ENCODE peak calls at places on chromosome 7, in five cellular contexts. F is CD8-positive, alpha-beta T cell; X is left lung; I is activated naive CD4-positive, alpha-beta T cell treated with anti-CD3 and anti-CD28 coated beads, Interleukin-2, amount 10 ng/mL, durations not matched to agents 7 days and 5 days; T is naive thymus-derived CD8-positive, alpha-beta T cell. Z is an unnamed sample.

GRCh38 chr7:2433713-2434550 is 30.5 kb downstream of the CHST12 start:
- DNase-seq in X (peak; percentile 78), F (no peak), T (no peak), I (no peak), Z (no peak)

GRCh38 chr7:24129597-24129996 is 154.4 kb upstream of the NPY start:
- DNase-seq in I (no peak), X (no peak), F (no peak), T (no peak), Z (no peak)

GRCh38 chr7:116986611-116987565 is 33.6 kb downstream of the ST7 start:
- DNase-seq in X (no peak), F (no peak), T (no peak), I (no peak), Z (no peak)

GRCh38 chr7:133742709-133743538 is 384.2 kb upstream of the LRGUK start:
- DNase-seq in I (no peak), X (no peak), T (no peak), F (no peak), Z (no peak)

GRCh38 chr7:45161842-45162241 is 4.3 kb downstream of the RAMP3 start:
- DNase-seq in T (no peak), X (no peak), F (no peak), I (no peak), Z (no peak)

GRCh38 chr7:161786-162185 is 30.6 kb upstream of the FAM20C start:
- DNase-seq in T (no peak), F (no peak), X (peak; percentile 23), I (no peak), Z (no peak)

GRCh38 chr7:113209449-113210203 is 91.3 kb upstream of the SMIM30 start:
- DNase-seq in T (no peak), F (no peak), I (no peak), X (no peak), Z (no peak)

GRCh38 chr7:24979470-24979862 is 512 bp downstream of the OSBPL3 start:
- DNase-seq in X (peak; percentile 77), T (peak; percentile 80), F (peak; percentile 76), I (peak; percentile 89), Z (peak; percentile 54)

GRCh38 chr7:98178321-98178720 is 32.9 kb upstream of the BHLHA15 start:
- DNase-seq in T (no peak), F (no peak), I (no peak), X (peak; percentile 78), Z (no peak)

GRCh38 chr7:134431805-134432204 is 27.1 kb downstream of the AKR1B1 start:
- DNase-seq in F (no peak), I (no peak), T (no peak), X (no peak), Z (no peak)

GRCh38 chr7:40839881-40840280 is 705.1 kb downstream of the SUGCT start:
- DNase-seq in I (no peak), X (no peak), T (no peak), F (no peak), Z (no peak)

Z was measured in stimulated activated CD4-positive, alpha-beta T cell treated with anti-CD3 and anti-CD28 coated beads, TNF-alpha, amount 100 ng/mL, for 1 hour.